ENCODE peak calls at places on chromosome 2, in nine cellular contexts. X is bronchial epithelial cell, U is choroid plexus epithelial cell, H is AG09319, L is HFFc6, G is neural progenitor cell, E is mammary epithelial cell, O is thyroid gland, Q is fibroblast of pulmonary artery. T is an unnamed sample.

GRCh38 chr2:21043744-21044532 is at the start of gene APOB:
- DNase-seq in Q (no peak), L (no peak), U (no peak), X (no peak), E (no peak), O (no peak), H (no peak), G (peak), T (no peak)

GRCh38 chr2:166042768-166043390 is 84.9 kb downstream of the SCN1A start:
- DNase-seq in L (no peak), O (no peak), X (peak), Q (no peak), G (no peak), H (no peak), U (peak), E (peak), T (no peak)

GRCh38 chr2:177154809-177155208 is 57.8 kb upstream of the HNRNPA3 start:
- DNase-seq in E (no peak), L (no peak), X (no peak), Q (peak), U (no peak), O (no peak), H (no peak), G (no peak), T (no peak)

GRCh38 chr2:218186355-218186766 is 19.6 kb upstream of the CXCR1 start:
- DNase-seq in Q (peak), O (peak), X (peak), G (peak), H (peak), U (peak), E (peak), L (peak), T (peak)

GRCh38 chr2:16615687-16616615 is 49.7 kb downstream of the CYRIA start:
- DNase-seq in U (no peak), X (no peak), O (peak), Q (peak), G (no peak), H (no peak), E (no peak), L (no peak), T (no peak)

GRCh38 chr2:168427451-168427850 is 28.6 kb upstream of the CERS6 start:
- DNase-seq in X (no peak), G (no peak), U (peak), Q (peak), E (no peak), L (peak), O (no peak), H (peak), T (no peak)

GRCh38 chr2:191927991-191928390 is 81.1 kb upstream of the CAVIN2 start:
- DNase-seq in L (no peak), Q (peak), U (peak), E (peak), H (peak), X (peak), O (no peak), G (no peak), T (peak)

GRCh38 chr2:144682248-144682647 is 162.3 kb upstream of the ZEB2 start:
- DNase-seq in G (no peak), E (no peak), O (no peak), X (peak), H (no peak), L (no peak), Q (no peak), U (no peak), T (no peak)

GRCh38 chr2:95552911-95553310 is 38.9 kb upstream of the TRIM43 start:
- DNase-seq in H (no peak), O (peak), G (no peak), X (no peak), U (peak), Q (no peak), L (no peak), E (no peak), T (no peak)

GRCh38 chr2:125516496-125517109 is 1139.4 kb upstream of the GYPC start:
- DNase-seq in H (no peak), U (peak), E (no peak), X (peak), L (peak), O (no peak), G (peak), Q (peak), T (peak)

GRCh38 chr2:150788741-150789140 is 301.3 kb upstream of the RND3 start:
- DNase-seq in X (no peak), L (peak), Q (no peak), O (no peak), E (no peak), U (no peak), H (no peak), G (no peak), T (no peak)

GRCh38 chr2:165401285-165401852 is 68.1 kb upstream of the CSRNP3 start:
- DNase-seq in X (peak), U (peak), H (peak), E (peak), G (peak), Q (peak), O (no peak), L (peak), T (peak)

GRCh38 chr2:235779444-235779896 is 285.6 kb downstream of the AGAP1 start:
- DNase-seq in E (peak), Q (peak), G (peak), H (peak), O (peak), X (peak), U (peak), L (peak), T (peak)
- TF ChIP-seq CTCF in E (peak), Q (peak), G (peak), H (peak), O (peak), X (peak), U (peak), L (peak), T (peak)

DNA sequence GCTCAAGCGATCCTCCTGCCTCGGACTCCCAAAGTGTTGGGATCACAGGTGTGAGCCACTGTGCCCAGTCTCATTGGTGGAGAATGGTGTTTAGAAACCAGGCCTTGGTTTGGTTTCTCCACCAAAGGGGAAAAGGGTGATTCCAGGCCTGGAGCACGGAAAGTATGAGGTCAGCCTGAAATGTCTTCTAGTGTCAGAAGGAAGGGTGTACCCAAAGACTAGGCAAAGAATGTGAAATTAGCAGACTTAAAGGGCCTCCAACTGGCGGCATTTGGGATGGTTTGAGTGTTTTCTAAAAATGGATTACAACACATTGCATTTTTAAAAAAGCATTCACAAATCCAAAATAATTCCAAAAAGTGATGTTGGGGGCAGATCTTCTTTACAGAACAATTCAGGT is 139.6 kb downstream of the SH3BP4 start:
- DNase-seq in O (no peak), H (no peak), Q (no peak), G (no peak), X (no peak), L (no peak), E (no peak), U (no peak), T (no peak)
- TF ChIP-seq CTCF in O (no peak), H (no peak), Q (no peak), G (no peak), X (no peak), L (no peak), E (no peak), U (no peak), T (no peak)

DNA sequence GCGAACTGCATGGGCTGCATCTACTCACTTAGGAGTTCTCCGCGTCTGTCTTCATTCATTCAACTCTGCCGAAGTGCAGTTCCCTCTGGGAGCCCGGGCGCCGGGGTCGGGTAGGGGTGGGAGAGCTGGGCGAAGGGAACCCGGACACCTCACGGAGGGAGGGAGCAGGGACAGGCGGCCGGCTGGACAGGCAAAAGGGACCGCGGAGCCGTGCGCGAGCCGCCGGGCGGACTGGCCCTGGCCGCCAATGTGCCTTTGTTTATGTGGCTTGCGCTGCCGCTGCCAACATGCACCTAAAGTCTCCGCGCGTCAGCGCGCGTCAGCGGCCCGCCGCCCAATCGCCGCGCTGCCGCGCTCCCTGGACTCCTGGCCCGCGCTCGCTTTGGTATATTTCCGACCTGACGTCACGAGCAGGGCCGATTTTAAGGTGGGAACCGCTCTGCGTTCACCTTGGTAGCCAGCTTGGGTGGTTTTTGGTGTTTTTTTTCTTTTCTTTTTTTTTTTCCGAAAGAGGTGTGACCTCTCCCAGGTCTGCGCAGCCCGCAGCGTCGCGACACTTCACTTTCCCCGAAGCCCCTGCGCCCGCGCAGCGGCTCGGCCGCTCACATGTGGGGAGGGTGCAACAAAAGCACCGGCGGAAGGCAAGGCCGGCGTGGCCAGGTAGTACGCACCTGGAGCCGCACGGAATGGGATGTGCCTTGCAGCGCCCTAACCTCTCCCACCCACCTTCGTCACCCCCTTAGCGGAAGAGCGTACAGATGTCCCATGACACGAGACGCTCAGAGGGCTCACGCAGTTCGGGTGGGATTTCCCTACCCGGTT is at the start of gene NR4A2:
- DNase-seq in L (peak), U (peak), X (peak), O (peak), H (peak), Q (peak), E (peak), G (peak), T (peak)
- TF ChIP-seq CTCF in L (no peak), U (no peak), X (no peak), O (no peak), H (no peak), Q (no peak), E (no peak), G (no peak), T (no peak)

GRCh38 chr2:108010912-108011591 is 24.7 kb downstream of the SLC5A7 start:
- DNase-seq in G (no peak), U (no peak), Q (no peak), X (no peak), L (no peak), O (no peak), H (no peak), E (no peak), T (no peak)
- TF ChIP-seq CTCF in G (no peak), U (no peak), Q (no peak), X (no peak), L (no peak), O (no peak), H (no peak), E (no peak), T (no peak)

DNA sequence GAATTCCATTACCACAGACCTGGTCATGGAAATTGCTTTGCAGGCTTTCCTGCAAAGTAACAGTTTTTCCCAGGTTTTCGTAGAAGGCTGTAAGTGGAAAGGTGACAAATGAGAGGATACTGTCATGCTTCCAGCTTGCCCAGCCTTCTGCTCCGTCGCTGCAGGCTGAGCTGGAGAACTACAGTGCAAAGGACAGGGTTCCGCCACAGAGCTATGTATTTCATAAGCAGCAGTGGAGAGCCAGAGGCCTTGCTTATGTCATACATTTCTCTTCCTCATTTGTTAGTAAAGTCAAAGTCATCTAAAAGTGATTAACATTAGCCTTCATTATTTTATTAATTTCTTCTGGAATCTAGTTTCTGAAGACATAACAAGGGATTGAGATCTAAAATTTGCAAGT is 72.9 kb upstream of the RBM44 start:
- DNase-seq in Q (no peak), O (no peak), X (no peak), U (peak), H (no peak), L (no peak), G (no peak), E (no peak), T (no peak)
- TF ChIP-seq CTCF in Q (no peak), O (no peak), X (no peak), U (no peak), H (no peak), L (no peak), G (no peak), E (no peak), T (no peak)

GRCh38 chr2:210002158-210003157 is at the start of gene RPE:
- DNase-seq in L (peak), X (peak), U (peak), E (peak), H (peak), O (peak), Q (peak), G (peak), T (peak)
- TF ChIP-seq CTCF in L (peak), X (no peak), U (no peak), E (no peak), H (no peak), O (no peak), Q (no peak), G (no peak), T (no peak)

GRCh38 chr2:31349684-31350083 is 64.9 kb downstream of the XDH start:
- DNase-seq in Q (no peak), X (no peak), O (no peak), H (no peak), L (no peak), E (no peak), G (no peak), U (no peak), T (no peak)

GRCh38 chr2:31347319-31347718 is 67.2 kb downstream of the XDH start:
- DNase-seq in O (no peak), X (no peak), H (no peak), U (no peak), E (no peak), L (no peak), Q (peak), G (no peak), T (no peak)

GRCh38 chr2:31347788-31348187 is 66.8 kb downstream of the XDH start:
- DNase-seq in Q (peak), G (peak), H (peak), E (no peak), U (peak), L (peak), X (no peak), O (no peak), T (no peak)

GRCh38 chr2:31353121-31353520 is 61.4 kb downstream of the XDH start:
- DNase-seq in X (no peak), E (no peak), Q (no peak), H (no peak), U (no peak), O (no peak), G (no peak), L (no peak), T (no peak)

GRCh38 chr2:31349160-31349559 is 65.4 kb downstream of the XDH start:
- DNase-seq in Q (no peak), E (no peak), U (no peak), G (no peak), H (no peak), O (no peak), X (no peak), L (no peak), T (no peak)
- TF ChIP-seq CTCF in Q (no peak), E (no peak), U (no peak), G (no peak), H (no peak), O (no peak), X (no peak), L (no peak), T (no peak)

GRCh38 chr2:236176951-236177350 is 8.8 kb upstream of the GBX2 start:
- DNase-seq in H (no peak), O (no peak), Q (no peak), U (no peak), E (no peak), X (no peak), L (no peak), G (no peak), T (no peak)

GRCh38 chr2:236176417-236176816 is 8.2 kb upstream of the GBX2 start:
- DNase-seq in L (no peak), Q (peak), H (no peak), O (no peak), U (peak), E (no peak), G (peak), X (no peak), T (peak)

GRCh38 chr2:236177967-236178909 is 10.1 kb upstream of the GBX2 start:
- DNase-seq in L (no peak), Q (peak), X (no peak), G (peak), U (peak), O (peak), E (no peak), H (no peak), T (peak)

GRCh38 chr2:236178921-236179652 is 10.9 kb upstream of the GBX2 start:
- DNase-seq in G (peak), L (no peak), E (no peak), Q (peak), X (no peak), O (no peak), U (peak), H (no peak), T (no peak)

GRCh38 chr2:236177604-236177966 is 9.4 kb upstream of the GBX2 start:
- DNase-seq in L (no peak), G (peak), O (peak), U (peak), H (no peak), Q (peak), E (no peak), X (no peak), T (no peak)
- TF ChIP-seq CTCF in L (no peak), G (peak), O (no peak), U (peak), H (peak), Q (peak), E (no peak), X (peak), T (no peak)

T was measured in MCF 10A.